ENCODE peak calls at places on chromosomes 16 and 17, in six cellular contexts. E is upper lobe of right lung, P is neural progenitor cell, Z is Peyer's patch, X is pancreas, G is IMR-90. D is an unnamed sample.

GRCh38 chr17:43648916-43649315 is 12.8 kb downstream of the MEOX1 start:
- DNase-seq in E (no peak), P (no peak), Z (no peak), X (no peak), G (no peak), D (no peak)

GRCh38 chr17:65370669-65371126 is 190.8 kb downstream of the AXIN2 start:
- DNase-seq in E (no peak), P (peak), Z (peak), X (peak), G (no peak), D (no peak)

GRCh38 chr16:4414187-4414909 is 2.0 kb downstream of the CORO7 start:
- DNase-seq in E (no peak), P (no peak), Z (no peak), X (no peak), G (no peak), D (no peak)

GRCh38 chr17:71327376-71328059 is 793.3 kb upstream of the SOX9 start:
- DNase-seq in E (no peak), P (no peak), Z (no peak), X (no peak), G (peak), D (peak)

GRCh38 chr17:4499431-4500187 is 928 bp downstream of the SPNS2 start:
- DNase-seq in E (no peak), P (peak), Z (no peak), X (no peak), G (no peak), D (no peak)

GRCh38 chr17:74282587-74283370 is 8.7 kb downstream of the DNAI2 start:
- DNase-seq in E (no peak), P (no peak), Z (no peak), X (no peak), G (no peak), D (peak)

GRCh38 chr17:82324566-82325285 is 7.3 kb upstream of the CD7 start:
- DNase-seq in E (peak), P (no peak), Z (peak), X (no peak), G (no peak), D (no peak)

GRCh38 chr17:32341141-32341856 is 674 bp downstream of the C17orf75 start:
- DNase-seq in E (no peak), P (no peak), Z (no peak), X (no peak), G (no peak), D (no peak)

GRCh38 chr16:10178079-10178478 is 4.1 kb downstream of the GRIN2A start:
- DNase-seq in E (no peak), P (no peak), Z (no peak), X (no peak), G (no peak), D (no peak)

GRCh38 chr17:61878520-61878919 is 15.2 kb upstream of the BRIP1 start:
- DNase-seq in E (no peak), P (no peak), Z (no peak), X (no peak), G (no peak), D (no peak)

DNA sequence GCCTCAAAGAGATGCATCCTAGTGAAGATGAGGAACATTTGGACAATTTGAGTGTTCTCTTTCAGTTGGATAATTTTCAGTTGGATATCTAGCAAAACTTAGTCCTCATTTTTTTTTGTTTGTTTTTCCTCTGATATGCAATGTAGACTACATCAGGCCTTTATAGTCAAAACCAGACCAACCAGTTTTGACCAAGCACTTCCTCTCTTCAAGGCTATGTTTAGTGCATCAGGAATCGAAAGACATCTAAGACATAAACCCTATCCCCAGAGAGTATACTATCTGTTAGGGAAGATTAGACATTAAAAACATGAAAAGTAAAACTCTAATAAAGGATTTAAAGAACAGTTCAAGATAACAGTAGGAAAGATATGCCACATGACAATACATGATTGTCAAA is 256.1 kb downstream of the IRX3 start:
- DNase-seq in E (no peak), P (no peak), Z (no peak), X (no peak), G (no peak), D (no peak)
- TF ChIP-seq CTCF in E (no peak), P (no peak), Z (no peak), X (no peak), G (no peak), D (no peak)

GRCh38 chr17:7336240-7337175 is at the start of gene ACAP1:
- DNase-seq in E (peak), P (no peak), Z (no peak), X (no peak), G (no peak), D (no peak)
- H3K4me3 ChIP-seq in E (peak), P (no peak), Z (peak), X (no peak), G (no peak), D (no peak)

DNA sequence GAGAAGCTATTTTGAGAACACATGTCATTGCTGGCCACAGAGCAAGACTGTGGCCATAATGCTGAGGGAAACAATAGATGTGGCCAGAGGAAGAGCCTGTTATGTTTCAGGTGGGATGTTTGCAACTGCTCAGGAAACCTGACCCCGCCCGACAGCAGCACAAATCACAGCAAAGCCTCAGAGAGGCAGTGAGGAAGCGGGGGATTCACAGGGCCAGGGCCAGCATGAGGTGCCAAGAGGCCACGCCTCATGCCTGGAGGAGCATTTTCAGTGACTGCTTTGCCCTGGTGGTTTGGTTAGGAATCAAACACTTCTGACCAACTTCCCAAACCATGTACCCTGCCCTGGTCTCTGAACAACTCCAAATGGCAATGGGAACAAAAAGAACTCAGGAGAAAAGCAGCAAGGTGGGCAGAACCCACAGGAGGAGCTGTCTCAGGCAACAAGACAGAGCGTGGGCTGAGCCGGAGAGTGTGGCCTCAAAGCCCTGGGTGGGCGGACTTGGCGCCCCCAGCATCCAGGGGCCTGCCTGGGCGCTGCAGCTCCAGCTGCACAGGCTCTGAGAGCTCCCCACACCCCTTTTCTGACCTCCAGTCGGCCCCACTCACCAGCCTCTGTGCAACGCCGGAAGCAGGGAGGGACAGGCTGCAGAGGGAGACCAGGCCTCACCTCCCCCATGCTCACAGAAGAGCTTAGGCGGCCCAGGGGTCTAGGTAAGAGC is 20.6 kb downstream of the HIC1 start:
- DNase-seq in E (no peak), P (peak), Z (peak), X (no peak), G (peak), D (peak)
- TF ChIP-seq CTCF in E (no peak), P (no peak), Z (no peak), X (no peak), G (no peak), D (peak)

GRCh38 chr17:76884995-76885896 is 17.0 kb downstream of the MGAT5B start:
- DNase-seq in E (no peak), P (no peak), Z (no peak), X (no peak), G (no peak), D (no peak)
- H3K4me3 ChIP-seq in E (no peak), P (no peak), Z (no peak), X (no peak), G (no peak), D (no peak)

DNA sequence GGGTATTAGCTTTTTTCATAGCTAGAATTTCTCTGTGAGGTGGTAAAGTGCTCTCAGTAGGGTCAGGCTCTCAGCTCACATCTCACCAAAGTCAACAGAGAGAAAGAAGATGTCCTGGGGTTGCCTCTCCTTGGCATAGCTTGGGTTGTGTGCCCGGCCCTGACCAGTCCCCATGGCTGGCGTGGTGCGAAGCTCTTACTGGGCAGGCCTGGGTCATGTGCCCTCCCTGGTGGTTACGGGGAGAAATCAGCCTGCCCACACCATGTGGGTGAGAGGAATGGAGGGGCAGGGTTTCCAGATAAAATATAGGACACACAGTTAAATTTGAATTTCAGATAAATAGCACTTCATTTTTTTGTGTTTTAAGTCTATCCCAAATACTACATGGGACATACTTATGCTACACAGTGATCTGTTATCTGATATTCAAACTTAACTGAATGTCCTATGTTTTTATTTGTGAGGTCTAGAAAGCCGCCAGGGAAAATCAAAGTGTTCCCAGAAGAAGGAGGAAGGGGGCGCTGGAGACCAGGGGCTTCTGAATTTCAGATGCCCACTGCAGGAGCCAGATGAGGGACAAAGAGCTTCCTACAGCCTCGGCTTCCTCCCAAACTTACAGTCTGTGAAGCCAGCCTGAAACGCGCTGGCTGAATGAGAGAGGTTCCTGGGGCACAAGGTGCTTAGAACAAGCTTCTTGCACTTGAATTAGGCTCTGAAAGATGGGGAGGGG is 45.4 kb downstream of the NKD1 start:
- DNase-seq in E (no peak), P (peak), Z (no peak), X (no peak), G (no peak), D (no peak)
- TF ChIP-seq CTCF in E (no peak), P (peak), Z (no peak), X (no peak), G (peak), D (peak)

GRCh38 chr17:79793924-79794304 is 3.0 kb downstream of the CBX8 start:
- DNase-seq in E (no peak), P (peak), Z (no peak), X (no peak), G (no peak), D (no peak)

GRCh38 chr17:79797492-79798295 is 817 bp upstream of the CBX8 start:
- DNase-seq in E (no peak), P (peak), Z (no peak), X (no peak), G (no peak), D (no peak)

GRCh38 chr17:79796570-79797491 is at the start of gene CBX8:
- DNase-seq in E (peak), P (peak), Z (peak), X (peak), G (peak), D (peak)

GRCh38 chr17:79794659-79795511 is 2.0 kb downstream of the CBX8 start:
- DNase-seq in E (peak), P (peak), Z (no peak), X (no peak), G (no peak), D (no peak)

DNA sequence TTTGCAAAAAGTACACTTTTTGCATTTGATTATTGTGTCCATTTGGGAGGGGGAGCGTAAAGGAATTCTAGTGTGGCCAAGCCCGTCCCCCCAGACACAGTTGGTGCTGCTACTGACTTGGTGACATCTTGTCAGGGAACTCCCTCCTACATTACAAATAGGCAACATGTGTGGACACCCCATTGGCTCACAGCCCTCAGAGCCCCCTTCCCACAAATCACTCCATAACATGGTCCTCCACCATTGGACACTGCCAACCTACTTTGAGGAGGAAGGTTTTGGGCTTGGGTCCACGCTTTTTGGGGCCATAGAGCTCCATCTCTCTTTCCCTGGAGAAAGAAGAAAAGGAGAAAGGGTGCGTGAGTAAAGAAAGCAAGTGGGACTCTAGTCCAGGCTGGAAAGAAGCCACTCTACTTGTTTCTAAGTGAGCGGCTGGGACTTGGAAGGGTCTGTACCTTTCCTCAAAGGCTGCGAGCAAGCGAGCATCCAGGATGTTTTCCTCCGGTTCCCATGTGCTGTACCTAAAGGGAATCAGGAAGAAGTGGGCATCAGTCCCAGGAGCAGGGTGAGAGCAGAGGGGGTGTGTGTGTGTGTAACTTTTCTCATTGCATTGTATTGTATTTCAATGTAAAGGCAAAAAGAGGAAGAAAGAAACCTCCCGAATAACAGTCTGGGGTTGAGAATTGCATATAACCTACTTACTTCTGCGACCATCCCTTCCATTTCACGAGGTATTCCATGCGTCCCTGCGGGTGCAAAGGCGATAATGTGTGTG is 895 bp downstream of the CBX8 start:
- DNase-seq in E (no peak), P (peak), Z (no peak), X (no peak), G (no peak), D (peak)
- H3K4me3 ChIP-seq in E (peak), P (peak), Z (peak), X (peak), G (peak), D (peak)

GRCh38 chr16:64174327-64174726 is 947.5 kb downstream of the CDH11 start:
- DNase-seq in E (no peak), P (no peak), Z (no peak), X (no peak), G (peak), D (no peak)
- TF ChIP-seq CTCF in E (no peak), P (no peak), Z (no peak), X (no peak), G (no peak), D (no peak)

DNA sequence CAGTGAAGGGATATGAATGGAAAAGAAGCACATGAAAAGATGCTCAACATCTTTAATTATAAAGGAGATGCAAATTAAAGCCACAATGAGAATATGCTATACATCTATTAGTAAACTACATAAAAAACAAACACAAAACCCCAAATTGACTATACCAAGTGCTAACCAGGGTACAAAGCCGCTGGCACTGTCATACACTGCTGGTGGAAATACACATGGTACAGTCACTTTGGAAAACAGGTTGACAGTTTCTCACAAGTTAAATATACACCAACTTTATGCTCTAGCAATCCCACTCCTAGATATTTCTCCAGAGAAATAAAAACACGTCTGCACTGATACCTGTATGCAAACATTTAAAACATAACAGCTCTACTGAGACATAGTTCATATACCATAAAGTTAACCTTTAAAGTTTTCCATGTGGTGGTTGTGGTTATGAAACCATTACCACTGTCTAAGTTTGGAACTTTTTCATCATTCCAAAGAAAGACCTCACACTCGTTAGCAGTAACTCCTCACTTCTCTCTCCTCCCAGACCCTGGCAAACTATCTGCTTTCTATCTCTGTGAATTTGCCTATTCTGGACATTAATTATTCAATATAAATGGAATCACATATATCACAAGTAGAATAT is 42.7 kb downstream of the ADGRG5 start:
- DNase-seq in E (no peak), P (no peak), Z (no peak), X (no peak), G (no peak), D (no peak)
- H3K4me3 ChIP-seq in E (no peak), P (no peak), Z (no peak), X (no peak), G (no peak), D (no peak)

DNA sequence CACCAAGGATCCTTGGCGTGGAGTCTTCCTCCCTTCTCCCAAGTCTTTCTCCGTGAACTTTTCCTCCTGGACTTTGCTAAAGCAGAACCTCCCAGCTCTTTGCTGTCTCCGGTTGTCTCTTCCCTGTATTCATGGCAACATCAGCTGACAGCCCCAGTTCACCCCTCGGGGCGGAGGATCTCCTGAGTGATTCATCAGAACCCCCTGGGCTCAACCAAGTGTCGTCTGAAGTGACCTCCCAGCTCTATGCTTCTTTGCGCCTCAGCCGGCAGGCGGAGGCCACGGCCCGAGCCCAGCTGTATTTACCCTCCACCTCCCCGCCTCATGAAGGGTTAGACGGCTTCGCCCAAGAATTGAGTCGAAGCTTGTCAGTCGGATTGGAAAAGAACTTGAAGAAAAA is 943 bp downstream of the CNTROB start:
- DNase-seq in E (peak), P (peak), Z (peak), X (no peak), G (peak), D (peak)
- TF ChIP-seq CTCF in E (no peak), P (no peak), Z (no peak), X (no peak), G (peak), D (peak)

D was measured in fibroblast of the aortic adventitia.